ENCODE peak calls at places on chromosomes 1 and 21, in seven cellular contexts. R, N, E, A, W, B and S are unnamed samples.

GRCh38 chr1:77438239-77438913 is 156.6 kb downstream of the AK5 start:
- DNase-seq in R (no peak), N (no peak), E (no peak), A (no peak), W (no peak), B (no peak), S (peak)

GRCh38 chr1:32498751-32499150 is 33.9 kb downstream of the ZBTB8B start:
- DNase-seq in R (no peak), N (no peak), E (no peak), A (no peak), W (no peak), B (no peak), S (no peak)

GRCh38 chr1:45246760-45247159 is 40.4 kb upstream of the ZSWIM5 start:
- DNase-seq in R (no peak), N (no peak), E (no peak), A (peak), W (no peak), B (no peak), S (peak)

GRCh38 chr1:57467825-57468224 is 44.0 kb upstream of the DAB1 start:
- DNase-seq in R (no peak), N (no peak), E (no peak), A (no peak), W (no peak), B (no peak), S (no peak)

GRCh38 chr1:160777486-160778089 is 18.4 kb upstream of the LY9 start:
- DNase-seq in R (peak), N (no peak), E (no peak), A (peak), W (peak), B (no peak), S (no peak)

GRCh38 chr1:200409203-200409760 is 554 bp downstream of the ZNF281 start:
- DNase-seq in R (no peak), N (peak), E (peak), A (no peak), W (peak), B (peak), S (no peak)

GRCh38 chr1:160429125-160429551 is 28.8 kb downstream of the VANGL2 start:
- DNase-seq in R (no peak), N (no peak), E (no peak), A (no peak), W (no peak), B (no peak), S (no peak)

GRCh38 chr1:175130649-175131045 is 61.9 kb downstream of the KIAA0040 start:
- DNase-seq in R (no peak), N (no peak), E (no peak), A (no peak), W (no peak), B (no peak), S (no peak)

GRCh38 chr21:27219068-27219467 is 252.2 kb upstream of the ADAMTS5 start:
- DNase-seq in R (no peak), N (no peak), E (no peak), A (no peak), W (no peak), B (no peak), S (no peak)

GRCh38 chr1:40712997-40713396 is 21.5 kb downstream of the NFYC start:
- DNase-seq in R (no peak), N (no peak), E (no peak), A (no peak), W (no peak), B (no peak), S (no peak)

GRCh38 chr1:237045278-237046016 is 3.5 kb downstream of the RYR2 start:
- DNase-seq in R (no peak), N (no peak), E (no peak), A (no peak), W (no peak), B (no peak), S (no peak)

GRCh38 chr21:25313891-25314646 is 293.2 kb downstream of the MRPL39 start:
- DNase-seq in R (no peak), N (no peak), E (no peak), A (peak), W (no peak), B (no peak), S (peak)

GRCh38 chr1:50427818-50428779 is 4.9 kb upstream of the DMRTA2 start:
- DNase-seq in R (no peak), N (no peak), E (no peak), A (no peak), W (no peak), B (no peak), S (no peak)

GRCh38 chr1:39652534-39652933 is 13.1 kb upstream of the HEYL start:
- DNase-seq in R (no peak), N (no peak), E (no peak), A (no peak), W (no peak), B (no peak), S (no peak)

GRCh38 chr1:44812822-44813543 is 4.7 kb downstream of the BTBD19 start:
- DNase-seq in R (no peak), N (no peak), E (peak), A (no peak), W (peak), B (peak), S (no peak)

GRCh38 chr1:228225165-228225710 is 17.4 kb downstream of the OBSCN start:
- DNase-seq in R (no peak), N (no peak), E (no peak), A (no peak), W (no peak), B (no peak), S (no peak)

GRCh38 chr1:110196917-110197782 is 13.0 kb upstream of the KCNC4 start:
- DNase-seq in R (peak), N (peak), E (no peak), A (peak), W (no peak), B (no peak), S (peak)

GRCh38 chr1:117671781-117672501 is 66.1 kb downstream of the TENT5C start:
- DNase-seq in R (no peak), N (no peak), E (peak), A (no peak), W (peak), B (no peak), S (no peak)

GRCh38 chr1:204499511-204500468 is 5.2 kb upstream of the PIK3C2B start:
- DNase-seq in R (no peak), N (no peak), E (no peak), A (no peak), W (no peak), B (no peak), S (no peak)

GRCh38 chr1:108079550-108079949 is 114.6 kb upstream of the VAV3 start:
- DNase-seq in R (no peak), N (peak), E (no peak), A (no peak), W (no peak), B (no peak), S (no peak)

GRCh38 chr1:116325922-116326321 is 47.1 kb upstream of the ATP1A1 start:
- DNase-seq in R (no peak), N (peak), E (no peak), A (no peak), W (no peak), B (no peak), S (no peak)

GRCh38 chr21:35801388-35801787 is 258.9 kb downstream of the SETD4 start:
- DNase-seq in R (no peak), N (no peak), E (no peak), A (no peak), W (no peak), B (no peak), S (no peak)

GRCh38 chr21:44742418-44743153 is 31.2 kb upstream of the TSPEAR start:
- DNase-seq in R (no peak), N (no peak), E (no peak), A (no peak), W (no peak), B (no peak), S (no peak)

GRCh38 chr1:86516366-86516765 is 30.5 kb upstream of the CLCA4 start:
- DNase-seq in R (no peak), N (no peak), E (no peak), A (no peak), W (peak), B (no peak), S (no peak)

GRCh38 chr1:172638885-172639831 is 19.7 kb upstream of the FASLG start:
- DNase-seq in R (peak), N (peak), E (no peak), A (peak), W (peak), B (no peak), S (peak)

GRCh38 chr1:184806296-184806721 is 51.7 kb upstream of the EDEM3 start:
- DNase-seq in R (no peak), N (no peak), E (no peak), A (no peak), W (no peak), B (no peak), S (no peak)

GRCh38 chr1:154225370-154225769 is 4.6 kb downstream of the UBAP2L start:
- DNase-seq in R (no peak), N (no peak), E (no peak), A (no peak), W (no peak), B (no peak), S (no peak)

GRCh38 chr1:3850857-3851256 is 6.2 kb downstream of the CEP104 start:
- DNase-seq in R (no peak), N (no peak), E (no peak), A (no peak), W (no peak), B (no peak), S (no peak)

GRCh38 chr1:60990719-60991100 is 91.7 kb upstream of the NFIA start:
- DNase-seq in R (no peak), N (no peak), E (no peak), A (no peak), W (no peak), B (no peak), S (no peak)

GRCh38 chr1:7642781-7643180 is 128.3 kb upstream of the VAMP3 start:
- DNase-seq in R (no peak), N (no peak), E (no peak), A (no peak), W (no peak), B (peak), S (no peak)

GRCh38 chr21:34345091-34345871 is 18.5 kb upstream of the KCNE2 start:
- DNase-seq in R (no peak), N (no peak), E (peak), A (no peak), W (peak), B (no peak), S (no peak)

GRCh38 chr1:87226341-87226760 is 102.3 kb upstream of the LMO4 start:
- DNase-seq in R (no peak), N (no peak), E (peak), A (peak), W (peak), B (no peak), S (peak)

GRCh38 chr1:107787299-107787698 is 177.7 kb downstream of the VAV3 start:
- DNase-seq in R (no peak), N (no peak), E (no peak), A (no peak), W (no peak), B (no peak), S (no peak)

GRCh38 chr1:168345939-168346338 is 65.3 kb downstream of the TBX19 start:
- DNase-seq in R (no peak), N (no peak), E (no peak), A (no peak), W (no peak), B (no peak), S (no peak)